ENCODE peak calls at places on chromosomes 16 and 17, in eight cellular contexts. L, Y, D, Q, N, Z, E and T are unnamed samples.
A peak's percentile ranks its signal among the peaks of the same experiment; 100 is the strongest.

GRCh38 chr17:28727727-28728363 is 743 bp upstream of the NEK8 start:
- DNase-seq in D (peak; percentile 83), Z (peak; percentile 67), Y (peak; percentile 98), L (peak; percentile 87), N (peak; percentile 50), E (no peak), Q (peak; percentile 81), T (peak; percentile 91)

GRCh38 chr16:2853531-2854073 is 4.4 kb downstream of the PRSS22 start:
- DNase-seq in E (no peak), D (no peak), Y (no peak), L (no peak), Q (no peak), N (no peak), Z (no peak), T (no peak)

GRCh38 chr17:77645441-77646430 is 312.8 kb upstream of the TNRC6C start:
- DNase-seq in E (no peak), Z (peak; percentile 90), Q (no peak), N (no peak), Y (peak; percentile 57), L (no peak), D (no peak), T (peak; percentile 46)

GRCh38 chr16:31215287-31216115 is 1.4 kb downstream of the PYDC1 start:
- DNase-seq in D (peak; percentile 66), Y (peak; percentile 95), Q (peak; percentile 77), L (peak; percentile 65), N (peak; percentile 65), Z (no peak), E (no peak), T (peak; percentile 94)

GRCh38 chr16:78458588-78458987 is 359.1 kb downstream of the WWOX start:
- DNase-seq in N (no peak), L (no peak), Z (no peak), Q (no peak), D (no peak), Y (no peak), E (no peak), T (no peak)

GRCh38 chr17:7034955-7035590 is 742 bp upstream of the SLC16A13 start:
- DNase-seq in N (no peak), L (no peak), D (no peak), E (no peak), Q (no peak), Y (no peak), Z (peak; percentile 60), T (no peak)

GRCh38 chr16:2054543-2055245 is 6.9 kb downstream of the TSC2 start:
- DNase-seq in Z (no peak), N (no peak), Y (no peak), D (peak; percentile 89), E (no peak), Q (no peak), L (no peak), T (no peak)

GRCh38 chr17:5011928-5012327 is 14.2 kb downstream of the KIF1C start:
- DNase-seq in L (no peak), D (no peak), E (no peak), Q (no peak), N (no peak), Z (no peak), Y (no peak), T (no peak)

GRCh38 chr17:74186498-74186897 is 17.0 kb upstream of the RPL38 start:
- DNase-seq in E (no peak), L (no peak), D (no peak), Z (no peak), N (no peak), Y (no peak), Q (no peak), T (no peak)

GRCh38 chr17:55764610-55765009 is 13.8 kb downstream of the PCTP start:
- DNase-seq in Q (no peak), N (no peak), L (no peak), D (no peak), Z (no peak), E (no peak), Y (no peak), T (no peak)

GRCh38 chr17:17304521-17304985 is 1.4 kb downstream of the NT5M start:
- DNase-seq in D (no peak), Y (no peak), Q (no peak), N (no peak), E (no peak), L (no peak), Z (peak; percentile 44), T (no peak)

GRCh38 chr17:61786088-61786487 is 77.2 kb downstream of the BRIP1 start:
- DNase-seq in N (no peak), Q (no peak), L (no peak), D (no peak), E (no peak), Y (no peak), Z (no peak), T (no peak)

GRCh38 chr16:19071811-19072777 is 4.7 kb downstream of the COQ7 start:
- DNase-seq in L (peak; percentile 77), N (peak; percentile 48), D (peak; percentile 77), Q (peak; percentile 80), Z (peak; percentile 56), E (no peak), Y (peak; percentile 88), T (peak; percentile 66)

GRCh38 chr17:81543756-81544155 is 8.4 kb downstream of the FAAP100 start:
- DNase-seq in D (no peak), Y (no peak), L (no peak), Z (no peak), N (no peak), Q (no peak), E (no peak), T (no peak)

GRCh38 chr17:81272616-81273015 is 22.5 kb downstream of the SLC38A10 start:
- DNase-seq in Z (no peak), L (no peak), E (no peak), D (no peak), Y (no peak), N (no peak), Q (no peak), T (no peak)

GRCh38 chr16:83701494-83701893 is 106.3 kb upstream of the HSBP1 start:
- DNase-seq in N (peak; percentile 26), Y (peak; percentile 95), D (no peak), E (no peak), Q (peak; percentile 77), L (peak; percentile 29), Z (peak; percentile 72), T (peak; percentile 86)

GRCh38 chr16:84617068-84617630 is 729 bp downstream of the COTL1 start:
- DNase-seq in Y (peak; percentile 80), N (no peak), D (peak; percentile 59), Q (peak; percentile 49), Z (no peak), E (no peak), L (no peak), T (peak; percentile 30)

GRCh38 chr17:70871180-70871818 is 702.0 kb downstream of the KCNJ2 start:
- DNase-seq in N (no peak), D (no peak), Q (no peak), L (no peak), E (no peak), Z (no peak), Y (no peak), T (no peak)

GRCh38 chr16:23516366-23517137 is 6.3 kb upstream of the GGA2 start:
- DNase-seq in Q (no peak), Z (no peak), L (no peak), N (no peak), D (no peak), E (no peak), Y (no peak), T (no peak)

GRCh38 chr16:30356401-30357084 is 1.4 kb upstream of the CD2BP2 start:
- DNase-seq in Q (no peak), Z (no peak), L (no peak), Y (no peak), E (no peak), D (peak; percentile 42), N (no peak), T (no peak)

GRCh38 chr17:62968445-62968923 is 2.4 kb downstream of the TANC2 start:
- DNase-seq in E (no peak), D (peak; percentile 44), N (no peak), L (peak; percentile 93), Z (peak; percentile 70), Q (peak; percentile 73), Y (peak; percentile 80), T (peak; percentile 87)
- H3K4me3 ChIP-seq in E (no peak overlapping the region), D (no peak overlapping the region), N (no peak overlapping the region), L (peak overlapping the region; percentile 98), Z (peak overlapping the region; percentile 67), Q (no peak overlapping the region), Y (no peak overlapping the region), T (no peak overlapping the region)

GRCh38 chr17:82843904-82844640 is 4.2 kb upstream of the ZNF750 start:
- DNase-seq in D (no peak), Q (no peak), E (no peak), N (no peak), L (no peak), Z (no peak), Y (no peak), T (no peak)

GRCh38 chr17:82848022-82848592 is 8.3 kb upstream of the ZNF750 start:
- DNase-seq in D (peak; percentile 82), N (no peak), E (no peak), Y (no peak), Q (no peak), L (no peak), Z (peak; percentile 87), T (no peak)

GRCh38 chr17:82844796-82845162 is 5.0 kb upstream of the ZNF750 start:
- DNase-seq in Q (no peak), Z (no peak), L (no peak), E (no peak), D (no peak), N (no peak), Y (no peak), T (no peak)

GRCh38 chr17:82845163-82845807 is 5.5 kb upstream of the ZNF750 start:
- DNase-seq in Q (no peak), Z (no peak), L (no peak), Y (no peak), N (peak; percentile 84), E (no peak), D (no peak), T (no peak)

DNA sequence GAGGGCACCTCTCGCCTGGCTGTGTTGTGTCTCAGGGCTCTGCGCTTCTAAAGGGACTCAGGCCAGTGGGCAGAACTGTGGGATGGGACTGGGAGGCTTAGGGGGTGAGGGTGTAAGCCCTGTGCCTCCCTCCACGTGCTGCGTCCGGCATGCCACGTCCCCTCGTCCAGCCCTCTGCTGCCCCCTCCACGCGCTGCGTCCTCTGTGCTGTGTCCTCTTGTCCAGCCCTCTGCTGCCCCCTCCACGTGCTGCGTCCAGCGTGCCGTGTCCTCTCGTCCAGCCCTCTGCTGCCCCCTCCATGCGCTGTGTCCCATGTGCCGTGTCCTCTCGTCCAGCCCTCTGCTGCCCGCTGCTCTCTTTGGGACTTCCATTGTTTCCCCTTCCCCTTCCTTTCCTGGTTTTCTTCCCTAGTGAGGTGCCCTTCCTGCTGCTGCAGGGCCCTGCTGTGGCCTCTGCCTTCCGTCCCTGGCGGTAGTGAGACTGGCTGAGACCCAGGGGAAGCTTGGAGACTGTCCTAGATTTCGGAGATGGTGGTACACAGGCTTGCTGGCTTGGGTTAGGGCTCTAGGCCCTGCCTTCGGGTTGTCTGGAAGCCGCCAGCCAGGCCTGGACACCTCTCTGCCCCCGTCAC is 6.4 kb upstream of the ZNF750 start:
- DNase-seq in L (no peak), Q (no peak), N (no peak), E (no peak), D (no peak), Z (no peak), Y (peak; percentile 49), T (no peak)
- H3K4me3 ChIP-seq in L (no peak overlapping the region), Q (no peak overlapping the region), N (no peak overlapping the region), E (peak overlapping the region; percentile 32), D (no peak overlapping the region), Z (no peak overlapping the region), Y (no peak overlapping the region), T (no peak overlapping the region)

GRCh38 chr17:31068291-31068690 is 26.5 kb upstream of the NF1 start:
- DNase-seq in N (no peak), Q (peak; percentile 58), L (peak; percentile 66), Z (peak; percentile 58), Y (peak; percentile 93), D (peak; percentile 65), E (no peak), T (peak; percentile 42)
- H3K4me3 ChIP-seq in N (no peak overlapping the region), Q (no peak overlapping the region), L (no peak overlapping the region), Z (no peak overlapping the region), Y (no peak overlapping the region), D (no peak overlapping the region), E (no peak overlapping the region), T (no peak overlapping the region)

GRCh38 chr16:28064150-28064549 is 636 bp upstream of the GSG1L start:
- DNase-seq in N (no peak), L (no peak), Y (no peak), E (no peak), Z (no peak), D (no peak), Q (no peak), T (no peak)
- H3K4me3 ChIP-seq in N (no peak overlapping the region), L (no peak overlapping the region), Y (no peak overlapping the region), E (peak overlapping the region; percentile 36), Z (no peak overlapping the region), D (no peak overlapping the region), Q (no peak overlapping the region), T (no peak overlapping the region)